ENCODE peak calls at places on chromosomes 16 and 17, in seven cellular contexts. B is GM23338, O is uterus, S is GM06990, K is stomach, H is spleen, E is adrenal gland. P is an unnamed sample.

GRCh38 chr17:4937553-4937952 is 2.3 kb downstream of the SLC25A11 start:
- DNase-seq in K (no peak), S (no peak), E (no peak), B (no peak), O (no peak), H (peak; percentile 76), P (peak; percentile 50)

GRCh38 chr16:72740346-72740745 is 307.6 kb downstream of the ZFHX3 start:
- DNase-seq in K (no peak), E (no peak), H (no peak), S (no peak), B (no peak), O (no peak), P (no peak)

GRCh38 chr16:52407778-52408177 is 139.2 kb downstream of the TOX3 start:
- DNase-seq in K (no peak), H (no peak), S (no peak), B (no peak), E (no peak), O (no peak), P (no peak)

GRCh38 chr17:3693829-3694231 is 2.1 kb downstream of the P2RX5 start:
- DNase-seq in S (peak; percentile 78), E (no peak), B (no peak), H (no peak), O (no peak), K (no peak), P (no peak)

GRCh38 chr17:7383742-7384488 is 3.0 kb downstream of the TNK1 start:
- DNase-seq in K (peak; percentile 34), B (peak; percentile 91), H (peak; percentile 93), E (no peak), O (peak; percentile 46), S (peak; percentile 82), P (peak; percentile 60)

GRCh38 chr17:12386240-12386639 is 279.4 kb upstream of the MYOCD start:
- DNase-seq in H (no peak), S (no peak), O (no peak), B (no peak), E (no peak), K (no peak), P (no peak)

GRCh38 chr16:83298541-83298940 is 509.2 kb upstream of the HSBP1 start:
- DNase-seq in O (no peak), E (no peak), H (no peak), B (no peak), K (no peak), S (no peak), P (no peak)

GRCh38 chr17:68054296-68054900 is 18.9 kb downstream of the KPNA2 start:
- DNase-seq in O (peak; percentile 28), E (peak; percentile 53), H (no peak), B (no peak), S (no peak), K (peak; percentile 32), P (no peak)

GRCh38 chr16:85402910-85403692 is 210.0 kb upstream of the GSE1 start:
- DNase-seq in O (peak; percentile 31), K (no peak), E (peak; percentile 84), H (peak; percentile 63), S (no peak), B (peak; percentile 52), P (peak; percentile 70)

GRCh38 chr16:11833951-11834695 is 17.2 kb downstream of the RSL1D1 start:
- DNase-seq in O (no peak), K (no peak), E (no peak), S (no peak), B (no peak), H (no peak), P (peak; percentile 69)

GRCh38 chr16:54627616-54628015 is 303.0 kb upstream of the IRX5 start:
- DNase-seq in B (no peak), K (no peak), E (no peak), O (no peak), H (no peak), S (no peak), P (no peak)

GRCh38 chr17:67574658-67575293 is 143.0 kb upstream of the NOL11 start:
- DNase-seq in K (no peak), S (peak; percentile 76), E (peak; percentile 30), O (no peak), H (no peak), B (no peak), P (no peak)

GRCh38 chr17:79036609-79037008 is 12.6 kb downstream of the C1QTNF1 start:
- DNase-seq in O (peak; percentile 8), B (no peak), H (no peak), E (peak; percentile 80), K (no peak), S (no peak), P (no peak)

GRCh38 chr17:67491009-67491677 is 114.1 kb downstream of the PITPNC1 start:
- DNase-seq in H (peak; percentile 81), S (no peak), E (peak; percentile 99), K (peak; percentile 67), B (peak; percentile 61), O (peak; percentile 79), P (peak; percentile 91)

GRCh38 chr16:49505556-49505955 is 132.0 kb downstream of the C16orf78 start:
- DNase-seq in E (no peak), H (peak; percentile 46), B (no peak), S (no peak), K (no peak), O (no peak), P (peak; percentile 6)

GRCh38 chr17:40345161-40346034 is 19.1 kb downstream of the GJD3 start:
- DNase-seq in B (peak; percentile 97), H (peak; percentile 90), S (no peak), K (peak; percentile 70), O (peak; percentile 74), E (peak; percentile 79), P (peak; percentile 83)

GRCh38 chr17:80738987-80739730 is 194.5 kb downstream of the RPTOR start:
- DNase-seq in B (no peak), S (no peak), H (no peak), K (no peak), E (no peak), O (no peak), P (no peak)

GRCh38 chr16:21194771-21195301 is 16.5 kb downstream of the ZP2 start:
- DNase-seq in S (no peak), K (no peak), B (no peak), O (no peak), H (no peak), E (no peak), P (no peak)

GRCh38 chr17:82838386-82839063 is 1.3 kb downstream of the ZNF750 start:
- DNase-seq in O (no peak), K (no peak), H (peak; percentile 72), S (no peak), E (peak; percentile 97), B (no peak), P (peak; percentile 78)

GRCh38 chr16:24999856-25000447 is 15.2 kb downstream of the ARHGAP17 start:
- DNase-seq in E (peak; percentile 64), H (no peak), K (peak; percentile 34), B (no peak), S (no peak), O (no peak), P (no peak)

DNA sequence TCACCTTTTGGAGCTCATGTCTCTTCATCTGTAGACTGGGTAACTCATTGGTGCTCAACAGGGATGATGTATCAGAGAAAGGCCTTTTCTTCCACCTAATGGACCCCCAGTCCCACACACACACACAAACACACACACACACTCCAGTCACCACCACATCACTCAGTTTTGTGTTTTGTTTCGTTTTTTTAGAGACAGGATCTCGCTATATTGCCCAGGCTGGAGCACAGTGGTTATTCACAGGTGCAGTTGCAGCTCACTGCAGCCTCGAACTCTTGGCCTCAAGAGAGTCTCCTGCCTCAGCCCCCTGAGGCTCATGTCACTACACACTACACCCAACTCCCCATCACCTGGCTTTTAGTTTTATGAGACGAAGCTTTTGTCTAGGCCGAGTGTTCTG is 55.6 kb downstream of the SF3B3 start:
- DNase-seq in E (no peak), B (no peak), O (no peak), S (no peak), H (no peak), K (no peak), P (no peak)
- H3K4me3 ChIP-seq in E (no peak overlapping the region), B (no peak overlapping the region), O (no peak overlapping the region), S (no peak overlapping the region), H (peak overlapping the region; percentile 36), K (no peak overlapping the region), P (no peak overlapping the region)

GRCh38 chr16:67013238-67013822 is 15.6 kb upstream of the CBFB start:
- DNase-seq in E (no peak), H (no peak), S (no peak), O (no peak), B (peak; percentile 32), K (no peak), P (no peak)
- H3K27me3 ChIP-seq in E (no peaks in the 10 kb centered on the region), H (peaks cover 21% of the 10 kb centered on the region), S (no peaks in the 10 kb centered on the region), O (no peaks in the 10 kb centered on the region), B (peaks cover 57% of the 10 kb centered on the region), K (peaks cover 18% of the 10 kb centered on the region), P (no peaks in the 10 kb centered on the region)

GRCh38 chr17:49687878-49688491 is 10.1 kb upstream of the SPOP start:
- DNase-seq in S (no peak), E (no peak), H (peak; percentile 47), B (no peak), K (no peak), O (no peak), P (no peak)

GRCh38 chr17:49692751-49693150 is 14.9 kb upstream of the SPOP start:
- DNase-seq in S (no peak), H (no peak), B (no peak), O (no peak), K (no peak), E (no peak), P (no peak)

GRCh38 chr17:49691086-49691676 is 13.3 kb upstream of the SPOP start:
- DNase-seq in E (no peak), K (no peak), O (peak; percentile 78), H (no peak), B (no peak), S (no peak), P (no peak)

GRCh38 chr17:49691677-49692191 is 13.8 kb upstream of the SPOP start:
- DNase-seq in B (peak; percentile 63), S (no peak), H (no peak), E (no peak), O (peak; percentile 34), K (no peak), P (no peak)

DNA sequence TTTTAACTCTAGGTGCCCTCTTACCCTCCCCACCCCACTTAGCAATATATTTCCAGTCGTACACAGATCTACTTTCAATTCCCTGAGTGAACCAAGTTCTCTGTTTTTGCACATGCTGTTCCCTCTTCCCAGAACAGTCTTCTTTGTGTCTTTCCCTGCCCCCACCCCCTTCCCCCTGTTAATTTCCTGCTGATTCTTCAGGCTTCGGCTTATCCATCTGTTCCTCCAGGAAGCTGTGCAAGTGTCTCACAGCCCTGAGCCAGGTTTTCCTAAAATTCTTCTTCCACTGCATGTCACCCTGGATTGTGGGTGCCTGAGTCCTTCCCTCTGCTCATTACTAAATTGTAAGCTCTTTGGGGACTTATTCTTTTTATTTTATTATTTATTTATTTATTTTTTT is 12.4 kb upstream of the SPOP start:
- DNase-seq in B (no peak), K (no peak), O (no peak), E (no peak), S (no peak), H (no peak), P (no peak)
- TF ChIP-seq CTCF in B (no peak), K (no peak), O (no peak), E (no peak), S (no peak), H (no peak), P (no peak)

DNA sequence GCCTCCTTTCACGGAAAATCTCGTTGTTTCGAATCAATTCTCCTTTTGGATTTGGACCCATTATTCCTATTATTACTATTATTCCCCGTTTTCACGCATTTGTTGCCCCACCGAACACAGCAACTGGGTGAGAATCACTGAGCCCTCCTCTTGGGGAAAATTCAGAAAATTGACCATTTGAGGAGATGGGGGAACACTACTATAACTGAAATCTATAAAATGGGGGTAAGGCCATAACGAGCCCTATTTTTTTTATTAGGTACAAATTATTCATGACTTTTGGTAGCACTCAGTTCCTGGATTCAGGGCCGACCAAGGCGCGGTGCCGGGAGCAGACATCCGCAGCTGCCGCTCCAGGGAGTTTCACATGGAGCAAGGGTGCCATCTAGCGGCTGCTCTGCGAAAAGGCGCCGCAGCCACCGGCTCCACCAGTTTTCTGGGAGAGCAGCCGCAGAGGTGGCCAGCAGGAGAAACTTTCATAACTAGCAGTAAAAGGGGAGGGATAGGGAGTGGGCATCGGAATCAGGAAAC is 3.3 kb upstream of the HOXB8 start:
- DNase-seq in H (peak; percentile 96), E (peak; percentile 95), S (no peak), K (peak; percentile 91), B (peak; percentile 85), O (peak; percentile 92), P (peak; percentile 93)
- H3K4me3 ChIP-seq in H (no peak overlapping the region), E (no peak overlapping the region), S (no peak overlapping the region), K (no peak overlapping the region), B (peak overlapping the region; percentile 33), O (no peak overlapping the region), P (peak overlapping the region; percentile 15)

P was measured in psoas muscle.